ENCODE peak calls at places on chromosomes 7 and 10, in seven cellular contexts. One of them, this sample, is unnamed.

GRCh38 chr7:110801502-110801901 is 289.4 kb upstream of the LRRN3 start:
- DNase-seq in neuronal stem cell: no peak
- DNase-seq in A549: no peak
- DNase-seq in heart left ventricle: no peak
- DNase-seq in CD8-positive, alpha-beta T cell: no peak
- DNase-seq in fibroblast of lung: no peak
- DNase-seq in upper lobe of right lung: no peak
- DNase-seq in this sample: no peak

GRCh38 chr10:69912584-69912983 is 110.9 kb downstream of the COL13A1 start:
- DNase-seq in neuronal stem cell: no peak
- DNase-seq in A549: no peak
- DNase-seq in heart left ventricle: no peak
- DNase-seq in CD8-positive, alpha-beta T cell: no peak
- DNase-seq in fibroblast of lung: peak
- DNase-seq in upper lobe of right lung: no peak
- DNase-seq in this sample: no peak

GRCh38 chr7:106795171-106795876 is 69.8 kb upstream of the PIK3CG start:
- DNase-seq in neuronal stem cell: no peak
- DNase-seq in A549: no peak
- DNase-seq in heart left ventricle: no peak
- DNase-seq in CD8-positive, alpha-beta T cell: no peak
- DNase-seq in fibroblast of lung: no peak
- DNase-seq in upper lobe of right lung: no peak
- DNase-seq in this sample: no peak

GRCh38 chr10:29328988-29329387 is 40.1 kb downstream of the LYZL1 start:
- DNase-seq in neuronal stem cell: no peak
- DNase-seq in A549: no peak
- DNase-seq in heart left ventricle: peak
- DNase-seq in CD8-positive, alpha-beta T cell: no peak
- DNase-seq in fibroblast of lung: peak
- DNase-seq in upper lobe of right lung: no peak
- DNase-seq in this sample: no peak

GRCh38 chr7:1444925-1445322 is 14.3 kb downstream of the MICALL2 start:
- DNase-seq in neuronal stem cell: no peak
- DNase-seq in A549: no peak
- DNase-seq in heart left ventricle: no peak
- DNase-seq in CD8-positive, alpha-beta T cell: no peak
- DNase-seq in fibroblast of lung: no peak
- DNase-seq in upper lobe of right lung: no peak
- DNase-seq in this sample: no peak

GRCh38 chr10:98097611-98098010 is 36.8 kb upstream of the R3HCC1L start:
- DNase-seq in neuronal stem cell: no peak
- DNase-seq in A549: no peak
- DNase-seq in heart left ventricle: no peak
- DNase-seq in CD8-positive, alpha-beta T cell: no peak
- DNase-seq in fibroblast of lung: no peak
- DNase-seq in upper lobe of right lung: no peak
- DNase-seq in this sample: no peak

GRCh38 chr10:103504181-103504783 is 10.8 kb downstream of the NEURL1 start:
- DNase-seq in neuronal stem cell: no peak
- DNase-seq in A549: peak
- DNase-seq in heart left ventricle: no peak
- DNase-seq in CD8-positive, alpha-beta T cell: peak
- DNase-seq in fibroblast of lung: peak
- DNase-seq in upper lobe of right lung: peak
- DNase-seq in this sample: no peak

GRCh38 chr10:115129752-115130151 is 36.6 kb downstream of the ATRNL1 start:
- DNase-seq in neuronal stem cell: peak
- DNase-seq in A549: peak
- DNase-seq in heart left ventricle: no peak
- DNase-seq in CD8-positive, alpha-beta T cell: no peak
- DNase-seq in fibroblast of lung: peak
- DNase-seq in upper lobe of right lung: no peak
- DNase-seq in this sample: no peak

GRCh38 chr7:24920702-24921679 is 59.0 kb downstream of the OSBPL3 start:
- DNase-seq in neuronal stem cell: no peak
- DNase-seq in A549: no peak
- DNase-seq in heart left ventricle: no peak
- DNase-seq in CD8-positive, alpha-beta T cell: no peak
- DNase-seq in fibroblast of lung: no peak
- DNase-seq in upper lobe of right lung: peak
- DNase-seq in this sample: no peak

GRCh38 chr7:112897839-112898431 is 107.7 kb upstream of the TMEM168 start:
- DNase-seq in neuronal stem cell: no peak
- DNase-seq in A549: no peak
- DNase-seq in heart left ventricle: no peak
- DNase-seq in CD8-positive, alpha-beta T cell: no peak
- DNase-seq in fibroblast of lung: no peak
- DNase-seq in upper lobe of right lung: no peak
- DNase-seq in this sample: no peak

GRCh38 chr10:42924484-42924883 is 141.9 kb downstream of the BMS1 start:
- DNase-seq in neuronal stem cell: peak
- DNase-seq in A549: no peak
- DNase-seq in heart left ventricle: no peak
- DNase-seq in CD8-positive, alpha-beta T cell: no peak
- DNase-seq in fibroblast of lung: no peak
- DNase-seq in upper lobe of right lung: no peak
- DNase-seq in this sample: no peak

GRCh38 chr10:79055892-79056291 is 12.9 kb upstream of the ZMIZ1 start:
- DNase-seq in neuronal stem cell: no peak
- DNase-seq in A549: no peak
- DNase-seq in heart left ventricle: no peak
- DNase-seq in CD8-positive, alpha-beta T cell: no peak
- DNase-seq in fibroblast of lung: no peak
- DNase-seq in upper lobe of right lung: peak
- DNase-seq in this sample: no peak

GRCh38 chr10:71234970-71235681 is 22.8 kb downstream of the UNC5B start:
- DNase-seq in neuronal stem cell: no peak
- DNase-seq in A549: no peak
- DNase-seq in heart left ventricle: peak
- DNase-seq in CD8-positive, alpha-beta T cell: no peak
- DNase-seq in fibroblast of lung: peak
- DNase-seq in upper lobe of right lung: peak
- DNase-seq in this sample: no peak

GRCh38 chr10:75072727-75073126 is 38.7 kb upstream of the SAMD8 start:
- DNase-seq in neuronal stem cell: no peak
- DNase-seq in A549: no peak
- DNase-seq in heart left ventricle: no peak
- DNase-seq in CD8-positive, alpha-beta T cell: no peak
- DNase-seq in fibroblast of lung: no peak
- DNase-seq in upper lobe of right lung: no peak
- DNase-seq in this sample: no peak

GRCh38 chr7:44272456-44272855 is 52.9 kb downstream of the CAMK2B start:
- DNase-seq in neuronal stem cell: no peak
- DNase-seq in A549: no peak
- DNase-seq in heart left ventricle: no peak
- DNase-seq in CD8-positive, alpha-beta T cell: no peak
- DNase-seq in fibroblast of lung: no peak
- DNase-seq in upper lobe of right lung: no peak
- DNase-seq in this sample: no peak

GRCh38 chr10:70619271-70620019 is 16.9 kb upstream of the PRF1 start:
- DNase-seq in neuronal stem cell: no peak
- DNase-seq in A549: peak
- DNase-seq in heart left ventricle: no peak
- DNase-seq in CD8-positive, alpha-beta T cell: no peak
- DNase-seq in fibroblast of lung: peak
- DNase-seq in upper lobe of right lung: no peak
- DNase-seq in this sample: no peak

GRCh38 chr7:30171753-30172447 is 37.1 kb downstream of the MTURN start:
- DNase-seq in neuronal stem cell: no peak
- DNase-seq in A549: peak
- DNase-seq in heart left ventricle: no peak
- DNase-seq in CD8-positive, alpha-beta T cell: no peak
- DNase-seq in fibroblast of lung: no peak
- DNase-seq in upper lobe of right lung: no peak
- DNase-seq in this sample: no peak

GRCh38 chr10:121514141-121514865 is 83.9 kb downstream of the FGFR2 start:
- DNase-seq in neuronal stem cell: no peak
- DNase-seq in A549: no peak
- DNase-seq in heart left ventricle: no peak
- DNase-seq in CD8-positive, alpha-beta T cell: no peak
- DNase-seq in fibroblast of lung: no peak
- DNase-seq in upper lobe of right lung: no peak
- DNase-seq in this sample: no peak

GRCh38 chr10:25818751-25819150 is 115.3 kb upstream of the MYO3A start:
- DNase-seq in neuronal stem cell: no peak
- DNase-seq in A549: no peak
- DNase-seq in heart left ventricle: no peak
- DNase-seq in CD8-positive, alpha-beta T cell: no peak
- DNase-seq in fibroblast of lung: no peak
- DNase-seq in upper lobe of right lung: no peak
- DNase-seq in this sample: no peak

GRCh38 chr7:135193615-135194081 is 17.7 kb downstream of the WDR91 start:
- DNase-seq in neuronal stem cell: no peak
- DNase-seq in A549: no peak
- DNase-seq in heart left ventricle: peak
- DNase-seq in CD8-positive, alpha-beta T cell: no peak
- DNase-seq in fibroblast of lung: peak
- DNase-seq in upper lobe of right lung: no peak
- DNase-seq in this sample: no peak
- H3K27ac ChIP-seq in neuronal stem cell: no peak
- H3K27ac ChIP-seq in A549: no peak
- H3K27ac ChIP-seq in heart left ventricle: no peak
- H3K27ac ChIP-seq in CD8-positive, alpha-beta T cell: no peak
- H3K27ac ChIP-seq in fibroblast of lung: peak
- H3K27ac ChIP-seq in upper lobe of right lung: no peak
- H3K27ac ChIP-seq in this sample: peak

DNA sequence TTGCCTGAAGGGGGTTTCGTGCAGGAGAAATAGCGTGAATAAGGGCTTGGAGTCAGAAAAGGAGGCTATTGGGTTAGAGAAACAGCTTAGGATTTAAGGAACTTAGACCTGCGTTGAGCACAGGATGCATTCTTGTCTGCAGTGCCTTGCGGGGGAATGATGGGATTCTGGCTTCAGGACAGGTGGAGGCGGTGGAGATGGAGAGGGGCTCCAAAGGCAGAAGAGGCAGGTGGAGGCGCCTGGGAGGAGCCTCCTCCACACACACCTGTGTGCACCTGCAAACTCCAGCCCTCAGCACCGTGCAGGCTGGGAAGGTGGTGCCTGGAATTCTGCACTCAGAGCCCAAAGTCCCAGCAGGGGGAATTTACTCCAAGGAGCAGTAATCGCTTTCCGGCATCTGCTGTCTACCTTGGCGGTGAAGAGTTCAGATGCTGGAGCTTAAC is 1.8 kb downstream of the CLIP2 start:
- DNase-seq in neuronal stem cell: no peak
- DNase-seq in A549: no peak
- DNase-seq in heart left ventricle: no peak
- DNase-seq in CD8-positive, alpha-beta T cell: no peak
- DNase-seq in fibroblast of lung: no peak
- DNase-seq in upper lobe of right lung: no peak
- DNase-seq in this sample: no peak
- H3K4me3 ChIP-seq in neuronal stem cell: no peak
- H3K4me3 ChIP-seq in A549: peak
- H3K4me3 ChIP-seq in heart left ventricle: peak
- H3K4me3 ChIP-seq in CD8-positive, alpha-beta T cell: no peak
- H3K4me3 ChIP-seq in fibroblast of lung: peak
- H3K4me3 ChIP-seq in upper lobe of right lung: peak
- H3K4me3 ChIP-seq in this sample: peak

DNA sequence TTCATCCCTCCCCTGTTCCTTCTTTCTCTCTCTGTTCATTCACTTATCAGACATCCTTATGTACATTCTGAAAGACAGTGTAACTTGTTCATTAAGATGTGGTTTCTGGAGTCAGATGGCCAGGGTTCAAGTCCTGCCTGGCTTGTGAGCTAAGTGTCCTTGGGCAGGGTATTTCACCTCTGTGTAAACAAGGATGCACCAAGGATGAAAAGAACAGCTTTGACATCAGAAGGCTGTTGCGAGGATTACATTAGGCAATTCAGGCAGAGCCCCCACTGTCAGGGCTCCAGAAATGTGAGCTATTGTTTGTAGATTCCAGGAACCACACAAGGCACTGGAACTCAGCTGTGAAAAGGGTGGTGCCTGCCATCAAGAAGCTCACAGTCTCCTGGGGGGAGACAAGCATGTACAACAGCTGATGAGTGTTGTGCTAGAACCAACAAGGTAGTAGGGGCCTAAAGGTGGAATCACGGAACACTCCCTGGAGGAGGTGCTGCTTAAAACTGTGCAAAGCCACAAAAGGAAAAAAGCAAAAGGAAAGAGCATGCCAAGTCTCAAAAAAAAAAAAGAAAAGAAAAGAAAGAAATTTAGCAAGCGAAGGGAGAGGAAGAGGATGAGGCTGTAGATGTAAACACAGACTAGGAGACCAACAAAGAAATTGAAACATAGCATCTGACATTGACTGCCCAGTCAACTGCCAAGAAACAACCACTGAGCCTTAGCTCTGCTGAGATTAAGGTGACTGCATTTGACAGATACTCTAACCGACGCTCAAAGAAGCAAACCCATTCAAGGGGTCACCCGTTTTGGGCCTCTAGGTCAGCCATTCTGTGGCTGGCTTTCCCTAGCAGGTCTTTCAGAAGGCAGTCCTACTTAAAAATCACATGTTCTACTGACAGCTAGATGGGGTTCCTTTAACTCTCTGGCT is 12.5 kb downstream of the PDLIM1 start:
- DNase-seq in neuronal stem cell: no peak
- DNase-seq in A549: peak
- DNase-seq in heart left ventricle: no peak
- DNase-seq in CD8-positive, alpha-beta T cell: no peak
- DNase-seq in fibroblast of lung: peak
- DNase-seq in upper lobe of right lung: no peak
- DNase-seq in this sample: peak
- H3K27ac ChIP-seq in neuronal stem cell: no peak
- H3K27ac ChIP-seq in A549: peak
- H3K27ac ChIP-seq in heart left ventricle: no peak
- H3K27ac ChIP-seq in CD8-positive, alpha-beta T cell: no peak
- H3K27ac ChIP-seq in fibroblast of lung: peak
- H3K27ac ChIP-seq in upper lobe of right lung: peak
- H3K27ac ChIP-seq in this sample: peak

GRCh38 chr10:128484041-128484440 is 357.8 kb upstream of the MKI67 start:
- DNase-seq in neuronal stem cell: no peak
- DNase-seq in A549: no peak
- DNase-seq in heart left ventricle: no peak
- DNase-seq in CD8-positive, alpha-beta T cell: no peak
- DNase-seq in fibroblast of lung: no peak
- DNase-seq in upper lobe of right lung: no peak
- DNase-seq in this sample: no peak
- H3K4me3 ChIP-seq in neuronal stem cell: no peak
- H3K4me3 ChIP-seq in A549: no peak
- H3K4me3 ChIP-seq in heart left ventricle: no peak
- H3K4me3 ChIP-seq in CD8-positive, alpha-beta T cell: no peak
- H3K4me3 ChIP-seq in fibroblast of lung: no peak
- H3K4me3 ChIP-seq in upper lobe of right lung: no peak
- H3K4me3 ChIP-seq in this sample: no peak

GRCh38 chr10:54800677-54801480 is at the start of gene PCDH15:
- DNase-seq in neuronal stem cell: peak
- DNase-seq in A549: peak
- DNase-seq in heart left ventricle: peak
- DNase-seq in CD8-positive, alpha-beta T cell: no peak
- DNase-seq in fibroblast of lung: peak
- DNase-seq in upper lobe of right lung: no peak
- DNase-seq in this sample: no peak

GRCh38 chr10:54799491-54799890 is 1.5 kb downstream of the PCDH15 start:
- DNase-seq in neuronal stem cell: no peak
- DNase-seq in A549: no peak
- DNase-seq in heart left ventricle: no peak
- DNase-seq in CD8-positive, alpha-beta T cell: no peak
- DNase-seq in fibroblast of lung: no peak
- DNase-seq in upper lobe of right lung: no peak
- DNase-seq in this sample: no peak

GRCh38 chr10:54796876-54797275 is 4.2 kb downstream of the PCDH15 start:
- DNase-seq in neuronal stem cell: peak
- DNase-seq in A549: no peak
- DNase-seq in heart left ventricle: no peak
- DNase-seq in CD8-positive, alpha-beta T cell: no peak
- DNase-seq in fibroblast of lung: no peak
- DNase-seq in upper lobe of right lung: no peak
- DNase-seq in this sample: no peak

GRCh38 chr10:54797636-54798395 is 3.2 kb downstream of the PCDH15 start:
- DNase-seq in neuronal stem cell: no peak
- DNase-seq in A549: no peak
- DNase-seq in heart left ventricle: no peak
- DNase-seq in CD8-positive, alpha-beta T cell: no peak
- DNase-seq in fibroblast of lung: peak
- DNase-seq in upper lobe of right lung: no peak
- DNase-seq in this sample: no peak
- H3K27ac ChIP-seq in neuronal stem cell: no peak
- H3K27ac ChIP-seq in A549: no peak
- H3K27ac ChIP-seq in heart left ventricle: no peak
- H3K27ac ChIP-seq in CD8-positive, alpha-beta T cell: no peak
- H3K27ac ChIP-seq in fibroblast of lung: no peak
- H3K27ac ChIP-seq in upper lobe of right lung: no peak
- H3K27ac ChIP-seq in this sample: no peak